ENCODE peak calls at places on chromosomes 5 and 9, in five cellular contexts. One of them, this sample, is unnamed.

GRCh38 chr9:123399803-123400378 is 43.9 kb downstream of the CRB2 start:
- DNase-seq in AG09309: no peak
- DNase-seq in lower leg skin: no peak
- DNase-seq in SK-N-SH: peak; percentile 63
- DNase-seq in hepatocyte: no peak
- DNase-seq in this sample: peak; percentile 43

GRCh38 chr5:146767534-146767933 is 111.0 kb downstream of the PPP2R2B start:
- DNase-seq in AG09309: no peak
- DNase-seq in lower leg skin: no peak
- DNase-seq in SK-N-SH: no peak
- DNase-seq in hepatocyte: no peak
- DNase-seq in this sample: no peak

GRCh38 chr5:14160116-14160515 is 17.0 kb downstream of the TRIO start:
- DNase-seq in AG09309: no peak
- DNase-seq in lower leg skin: no peak
- DNase-seq in SK-N-SH: no peak
- DNase-seq in hepatocyte: no peak
- DNase-seq in this sample: no peak

GRCh38 chr5:108251350-108251749 is 130.5 kb downstream of the FBXL17 start:
- DNase-seq in AG09309: no peak
- DNase-seq in lower leg skin: no peak
- DNase-seq in SK-N-SH: peak; percentile 10
- DNase-seq in hepatocyte: no peak
- DNase-seq in this sample: no peak

GRCh38 chr9:96555567-96556386 is 63.9 kb downstream of the CDC14B start:
- DNase-seq in AG09309: no peak
- DNase-seq in lower leg skin: no peak
- DNase-seq in SK-N-SH: no peak
- DNase-seq in hepatocyte: no peak
- DNase-seq in this sample: no peak

GRCh38 chr9:87713278-87713989 is 12.5 kb upstream of the CTSL start:
- DNase-seq in AG09309: peak; percentile 98
- DNase-seq in lower leg skin: peak; percentile 97
- DNase-seq in SK-N-SH: no peak
- DNase-seq in hepatocyte: peak; percentile 78
- DNase-seq in this sample: no peak

GRCh38 chr5:180816608-180817534 is 14.3 kb upstream of the MGAT1 start:
- DNase-seq in AG09309: no peak
- DNase-seq in lower leg skin: peak; percentile 84
- DNase-seq in SK-N-SH: no peak
- DNase-seq in hepatocyte: no peak
- DNase-seq in this sample: no peak

GRCh38 chr5:57032151-57032551 is 80.2 kb upstream of the MIER3 start:
- DNase-seq in AG09309: no peak
- DNase-seq in lower leg skin: no peak
- DNase-seq in SK-N-SH: no peak
- DNase-seq in hepatocyte: peak; percentile 50
- DNase-seq in this sample: no peak

GRCh38 chr5:8984386-8984785 is 561.5 kb downstream of the SEMA5A start:
- DNase-seq in AG09309: no peak
- DNase-seq in lower leg skin: no peak
- DNase-seq in SK-N-SH: no peak
- DNase-seq in hepatocyte: no peak
- DNase-seq in this sample: no peak

GRCh38 chr9:94920439-94920951 is 194.0 kb downstream of the AOPEP start:
- DNase-seq in AG09309: no peak
- DNase-seq in lower leg skin: peak; percentile 92
- DNase-seq in SK-N-SH: no peak
- DNase-seq in hepatocyte: peak; percentile 55
- DNase-seq in this sample: no peak

GRCh38 chr5:110768138-110768845 is 29.5 kb downstream of the SLC25A46 start:
- DNase-seq in AG09309: no peak
- DNase-seq in lower leg skin: no peak
- DNase-seq in SK-N-SH: no peak
- DNase-seq in hepatocyte: no peak
- DNase-seq in this sample: no peak

GRCh38 chr5:61333351-61334223 is 1.5 kb downstream of the ZSWIM6 start:
- DNase-seq in AG09309: no peak
- DNase-seq in lower leg skin: peak; percentile 89
- DNase-seq in SK-N-SH: peak; percentile 74
- DNase-seq in hepatocyte: peak; percentile 63
- DNase-seq in this sample: peak; percentile 50

GRCh38 chr5:168014423-168014822 is 277.0 kb upstream of the WWC1 start:
- DNase-seq in AG09309: no peak
- DNase-seq in lower leg skin: no peak
- DNase-seq in SK-N-SH: no peak
- DNase-seq in hepatocyte: no peak
- DNase-seq in this sample: no peak

GRCh38 chr9:79193001-79193400 is 378.8 kb upstream of the TLE4 start:
- DNase-seq in AG09309: peak; percentile 90
- DNase-seq in lower leg skin: no peak
- DNase-seq in SK-N-SH: no peak
- DNase-seq in hepatocyte: no peak
- DNase-seq in this sample: no peak

GRCh38 chr9:134792627-134793026 is 88.0 kb upstream of the FCN2 start:
- DNase-seq in AG09309: no peak
- DNase-seq in lower leg skin: no peak
- DNase-seq in SK-N-SH: no peak
- DNase-seq in hepatocyte: no peak
- DNase-seq in this sample: no peak

GRCh38 chr9:93683331-93684134 is 107.1 kb downstream of the PHF2 start:
- DNase-seq in AG09309: no peak
- DNase-seq in lower leg skin: peak; percentile 72
- DNase-seq in SK-N-SH: peak; percentile 11
- DNase-seq in hepatocyte: no peak
- DNase-seq in this sample: no peak

GRCh38 chr5:67238191-67238590 is 41.6 kb upstream of the CD180 start:
- DNase-seq in AG09309: peak; percentile 62
- DNase-seq in lower leg skin: no peak
- DNase-seq in SK-N-SH: no peak
- DNase-seq in hepatocyte: peak; percentile 39
- DNase-seq in this sample: no peak

GRCh38 chr9:134846699-134847098 is 33.9 kb upstream of the FCN2 start:
- DNase-seq in AG09309: no peak
- DNase-seq in lower leg skin: no peak
- DNase-seq in SK-N-SH: no peak
- DNase-seq in hepatocyte: no peak
- DNase-seq in this sample: no peak

GRCh38 chr9:78286946-78287388 is 10.0 kb upstream of the PSAT1 start:
- DNase-seq in AG09309: no peak
- DNase-seq in lower leg skin: no peak
- DNase-seq in SK-N-SH: no peak
- DNase-seq in hepatocyte: no peak
- DNase-seq in this sample: no peak

GRCh38 chr5:32443541-32444190 is 874 bp downstream of the ZFR start:
- DNase-seq in AG09309: no peak
- DNase-seq in lower leg skin: peak; percentile 86
- DNase-seq in SK-N-SH: peak; percentile 87
- DNase-seq in hepatocyte: peak; percentile 76
- DNase-seq in this sample: peak; percentile 50

GRCh38 chr5:141650851-141651727 is at the start of gene FCHSD1:
- DNase-seq in AG09309: no peak
- DNase-seq in lower leg skin: peak; percentile 98
- DNase-seq in SK-N-SH: peak; percentile 99
- DNase-seq in hepatocyte: peak; percentile 93
- DNase-seq in this sample: peak; percentile 93

GRCh38 chr5:34898258-34898895 is 16.9 kb downstream of the RAD1 start:
- DNase-seq in AG09309: peak; percentile 40
- DNase-seq in lower leg skin: no peak
- DNase-seq in SK-N-SH: peak; percentile 53
- DNase-seq in hepatocyte: peak; percentile 87
- DNase-seq in this sample: peak; percentile 75

GRCh38 chr5:80128129-80128528 is 93.0 kb downstream of the THBS4 start:
- DNase-seq in AG09309: no peak
- DNase-seq in lower leg skin: no peak
- DNase-seq in SK-N-SH: peak; percentile 36
- DNase-seq in hepatocyte: no peak
- DNase-seq in this sample: peak; percentile 83

GRCh38 chr9:72728031-72728770 is 206.8 kb downstream of the TMC1 start:
- DNase-seq in AG09309: no peak
- DNase-seq in lower leg skin: no peak
- DNase-seq in SK-N-SH: no peak
- DNase-seq in hepatocyte: no peak
- DNase-seq in this sample: no peak

GRCh38 chr9:121026260-121026691 is 23.8 kb downstream of the C5 start:
- DNase-seq in AG09309: no peak
- DNase-seq in lower leg skin: no peak
- DNase-seq in SK-N-SH: no peak
- DNase-seq in hepatocyte: no peak
- DNase-seq in this sample: no peak

GRCh38 chr5:26232706-26233105 is 805.7 kb downstream of the CDH9 start:
- DNase-seq in AG09309: no peak
- DNase-seq in lower leg skin: peak; percentile 80
- DNase-seq in SK-N-SH: no peak
- DNase-seq in hepatocyte: no peak
- DNase-seq in this sample: no peak

GRCh38 chr5:72363146-72363802 is 43.1 kb downstream of the PTCD2 start:
- DNase-seq in AG09309: peak; percentile 35
- DNase-seq in lower leg skin: no peak
- DNase-seq in SK-N-SH: no peak
- DNase-seq in hepatocyte: no peak
- DNase-seq in this sample: no peak

GRCh38 chr5:94313188-94313587 is 305.2 kb downstream of the KIAA0825 start:
- DNase-seq in AG09309: no peak
- DNase-seq in lower leg skin: no peak
- DNase-seq in SK-N-SH: no peak
- DNase-seq in hepatocyte: no peak
- DNase-seq in this sample: no peak

GRCh38 chr9:83020864-83021263 is 42.1 kb downstream of the RASEF start:
- DNase-seq in AG09309: no peak
- DNase-seq in lower leg skin: no peak
- DNase-seq in SK-N-SH: no peak
- DNase-seq in hepatocyte: no peak
- DNase-seq in this sample: no peak

GRCh38 chr9:115786321-115786720 is 367.3 kb upstream of the PAPPA start:
- DNase-seq in AG09309: no peak
- DNase-seq in lower leg skin: no peak
- DNase-seq in SK-N-SH: no peak
- DNase-seq in hepatocyte: no peak
- DNase-seq in this sample: no peak

GRCh38 chr5:132229236-132229635 is 1.6 kb upstream of the P4HA2 start:
- DNase-seq in AG09309: no peak
- DNase-seq in lower leg skin: peak; percentile 50
- DNase-seq in SK-N-SH: no peak
- DNase-seq in hepatocyte: no peak
- DNase-seq in this sample: peak; percentile 7

GRCh38 chr5:154311362-154311761 is 120.8 kb downstream of the GALNT10 start:
- DNase-seq in AG09309: no peak
- DNase-seq in lower leg skin: peak; percentile 26
- DNase-seq in SK-N-SH: no peak
- DNase-seq in hepatocyte: no peak
- DNase-seq in this sample: no peak

DNA sequence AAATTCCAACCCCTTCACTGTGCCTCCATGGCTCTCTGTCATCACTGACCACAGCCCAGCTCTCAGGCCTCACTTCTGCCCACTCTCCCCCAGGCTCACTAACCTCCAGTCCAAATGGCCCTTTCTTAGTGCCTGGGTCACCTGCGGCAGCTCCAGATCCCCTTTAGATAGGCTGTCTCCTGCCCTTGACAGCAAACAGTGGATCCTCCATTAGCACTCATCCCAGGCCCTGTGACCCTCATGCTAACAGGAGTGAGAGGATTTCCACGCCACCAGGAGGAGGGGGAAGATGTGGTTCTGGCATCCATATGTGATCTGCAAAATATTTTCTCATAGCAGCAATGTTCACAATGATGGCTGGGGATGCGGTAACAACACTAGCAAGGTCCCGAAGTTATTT is 139.4 kb downstream of the DCP2 start:
- DNase-seq in AG09309: no peak
- DNase-seq in lower leg skin: no peak
- DNase-seq in SK-N-SH: peak; percentile 68
- DNase-seq in hepatocyte: no peak
- DNase-seq in this sample: no peak
- H3K4me3 ChIP-seq in AG09309: no peak overlapping the region
- H3K4me3 ChIP-seq in lower leg skin: no peak overlapping the region
- H3K4me3 ChIP-seq in SK-N-SH: no peak overlapping the region
- H3K4me3 ChIP-seq in hepatocyte: no peak overlapping the region
- H3K4me3 ChIP-seq in this sample: no peak overlapping the region

GRCh38 chr9:86043999-86044398 is 55.4 kb downstream of the GOLM1 start:
- DNase-seq in AG09309: no peak
- DNase-seq in lower leg skin: peak; percentile 23
- DNase-seq in SK-N-SH: no peak
- DNase-seq in hepatocyte: no peak
- DNase-seq in this sample: no peak
- TF ChIP-seq CTCF in AG09309: no peak
- TF ChIP-seq CTCF in lower leg skin: no peak
- TF ChIP-seq CTCF in SK-N-SH: peak; percentile 12
- TF ChIP-seq CTCF in hepatocyte: no peak
- TF ChIP-seq CTCF in this sample: no peak

GRCh38 chr5:149383399-149383798 is 4.3 kb upstream of the IL17B start:
- DNase-seq in AG09309: no peak
- DNase-seq in lower leg skin: no peak
- DNase-seq in SK-N-SH: no peak
- DNase-seq in hepatocyte: no peak
- DNase-seq in this sample: no peak

GRCh38 chr5:149387982-149388381 is 8.9 kb upstream of the IL17B start:
- DNase-seq in AG09309: no peak
- DNase-seq in lower leg skin: no peak
- DNase-seq in SK-N-SH: no peak
- DNase-seq in hepatocyte: no peak
- DNase-seq in this sample: no peak

GRCh38 chr5:149387081-149387611 is 8.1 kb upstream of the IL17B start:
- DNase-seq in AG09309: peak; percentile 90
- DNase-seq in lower leg skin: no peak
- DNase-seq in SK-N-SH: no peak
- DNase-seq in hepatocyte: no peak
- DNase-seq in this sample: no peak

GRCh38 chr5:149388498-149389190 is 9.6 kb upstream of the IL17B start:
- DNase-seq in AG09309: no peak
- DNase-seq in lower leg skin: no peak
- DNase-seq in SK-N-SH: no peak
- DNase-seq in hepatocyte: no peak
- DNase-seq in this sample: no peak

GRCh38 chr5:149386166-149386565 is 7.1 kb upstream of the IL17B start:
- DNase-seq in AG09309: no peak
- DNase-seq in lower leg skin: no peak
- DNase-seq in SK-N-SH: no peak
- DNase-seq in hepatocyte: no peak
- DNase-seq in this sample: no peak
- H3K4me3 ChIP-seq in AG09309: no peak overlapping the region
- H3K4me3 ChIP-seq in lower leg skin: no peak overlapping the region
- H3K4me3 ChIP-seq in SK-N-SH: no peak overlapping the region
- H3K4me3 ChIP-seq in hepatocyte: no peak overlapping the region
- H3K4me3 ChIP-seq in this sample: no peak overlapping the region

GRCh38 chr5:55037046-55037771 is 13.2 kb downstream of the GZMK start:
- DNase-seq in AG09309: no peak
- DNase-seq in lower leg skin: no peak
- DNase-seq in SK-N-SH: no peak
- DNase-seq in hepatocyte: peak; percentile 6
- DNase-seq in this sample: no peak
- TF ChIP-seq CTCF in AG09309: no peak
- TF ChIP-seq CTCF in lower leg skin: no peak
- TF ChIP-seq CTCF in SK-N-SH: peak; percentile 42
- TF ChIP-seq CTCF in hepatocyte: no peak
- TF ChIP-seq CTCF in this sample: no peak

This sample was measured in Caco-2.